ENCODE peak calls at places on chromosome 5, in five cellular contexts. K is neural crest cell; J is GM06990; V is stimulated activated CD4-positive, alpha-beta T cell treated with anti-CD3 and anti-CD28 coated beads, Interleukin-15, amount 100 ng/mL, for 1 hour; E is sigmoid colon. M is an unnamed sample.

GRCh38 chr5:94274684-94275083 is 343.7 kb downstream of the KIAA0825 start:
- DNase-seq in K (no peak), V (no peak), J (no peak), E (no peak), M (no peak)

GRCh38 chr5:55530669-55531068 is 4.1 kb downstream of the PLPP1 start:
- DNase-seq in E (no peak), V (no peak), K (no peak), J (no peak), M (no peak)

GRCh38 chr5:126692971-126693370 is 84.0 kb upstream of the LMNB1 start:
- DNase-seq in E (no peak), K (no peak), V (no peak), J (no peak), M (no peak)

GRCh38 chr5:72673623-72674022 is 142.8 kb upstream of the TNPO1 start:
- DNase-seq in V (no peak), J (no peak), E (no peak), K (no peak), M (no peak)

GRCh38 chr5:135493406-135494180 is 41.4 kb upstream of the TIFAB start:
- DNase-seq in K (no peak), V (no peak), J (no peak), E (no peak), M (peak)

GRCh38 chr5:170534177-170534576 is 30.4 kb downstream of the KCNIP1 start:
- DNase-seq in J (no peak), V (no peak), E (peak), K (no peak), M (no peak)

GRCh38 chr5:16619136-16619535 is 2.3 kb upstream of the RETREG1 start:
- DNase-seq in E (no peak), V (no peak), K (no peak), J (no peak), M (no peak)

GRCh38 chr5:107526263-107526937 is 144.3 kb downstream of the EFNA5 start:
- DNase-seq in J (no peak), K (no peak), E (no peak), V (no peak), M (no peak)

GRCh38 chr5:34538026-34538672 is 118.0 kb upstream of the RAI14 start:
- DNase-seq in V (no peak), J (no peak), E (no peak), K (no peak), M (peak)

GRCh38 chr5:123813251-123813650 is 301.3 kb downstream of the CSNK1G3 start:
- DNase-seq in K (no peak), V (no peak), J (no peak), E (no peak), M (no peak)

GRCh38 chr5:140175367-140176027 is 509 bp downstream of the CYSTM1 start:
- DNase-seq in E (peak), K (peak), J (peak), V (peak), M (peak)

GRCh38 chr5:151924564-151925395 is at the start of gene GLRA1:
- DNase-seq in V (peak), K (peak), E (no peak), J (peak), M (peak)

GRCh38 chr5:98492258-98492657 is 281.2 kb upstream of the RGMB start:
- DNase-seq in K (no peak), V (no peak), E (no peak), J (no peak), M (no peak)

GRCh38 chr5:163696270-163696887 is 191.0 kb downstream of the MAT2B start:
- DNase-seq in V (no peak), K (peak), J (peak), E (no peak), M (peak)

GRCh38 chr5:138212828-138213160 is 329 bp downstream of the CDC23 start:
- DNase-seq in K (no peak), J (no peak), V (no peak), E (no peak), M (no peak)

GRCh38 chr5:132260051-132260450 is 2.6 kb downstream of the PDLIM4 start:
- DNase-seq in J (no peak), E (no peak), K (no peak), V (no peak), M (no peak)

M was measured in SK-MEL-5.